ENCODE peak calls at places on chromosomes 5 and 9, in five cellular contexts. S, B, F, N and T are unnamed samples.
A peak's percentile ranks its signal among the peaks of the same experiment; 100 is the strongest.

GRCh38 chr9:109072133-109072692 is 47.5 kb downstream of the TMEM245 start:
- DNase-seq in N (peak; percentile 47), F (no peak), B (no peak), S (no peak), T (no peak)

GRCh38 chr9:116452227-116452626 is 234.9 kb upstream of the TRIM32 start:
- DNase-seq in B (no peak), F (no peak), S (no peak), N (no peak), T (no peak)

GRCh38 chr9:109238677-109239076 is 71.6 kb upstream of the FRRS1L start:
- DNase-seq in S (peak; percentile 83), B (no peak), N (no peak), F (no peak), T (peak; percentile 27)

GRCh38 chr9:127216210-127216887 is 48.2 kb upstream of the GARNL3 start:
- DNase-seq in S (no peak), N (no peak), B (no peak), F (no peak), T (no peak)

GRCh38 chr9:112971415-112971814 is 40.6 kb downstream of the ZNF883 start:
- DNase-seq in S (peak; percentile 53), N (peak; percentile 5), B (no peak), F (no peak), T (no peak)

GRCh38 chr5:131373265-131373664 is 109.4 kb downstream of the CDC42SE2 start:
- DNase-seq in S (no peak), N (no peak), F (no peak), B (no peak), T (no peak)

GRCh38 chr5:83172655-83173054 is 95.3 kb downstream of the XRCC4 start:
- DNase-seq in S (peak; percentile 64), F (no peak), B (no peak), N (no peak), T (peak; percentile 24)

GRCh38 chr5:132334812-132335211 is 34.7 kb upstream of the SLC22A5 start:
- DNase-seq in N (peak; percentile 14), B (no peak), F (no peak), S (no peak), T (no peak)

GRCh38 chr9:136956604-136957003 is 4.5 kb downstream of the LCN12 start:
- DNase-seq in N (no peak), F (no peak), B (no peak), S (no peak), T (no peak)

GRCh38 chr5:154850255-154851062 is at the start of gene FAXDC2:
- DNase-seq in S (peak; percentile 93), N (peak; percentile 78), F (peak; percentile 85), B (peak; percentile 81), T (peak; percentile 93)

GRCh38 chr5:178123987-178124925 is 6.6 kb upstream of the RMND5B start:
- DNase-seq in N (no peak), B (no peak), F (no peak), S (no peak), T (no peak)

GRCh38 chr9:15724006-15724405 is 171.2 kb downstream of the CCDC171 start:
- DNase-seq in F (no peak), B (no peak), S (peak; percentile 35), N (no peak), T (peak; percentile 72)

GRCh38 chr9:38318755-38319495 is 73.6 kb upstream of the ALDH1B1 start:
- DNase-seq in F (no peak), N (no peak), S (peak; percentile 27), B (no peak), T (peak; percentile 45)

GRCh38 chr5:62143268-62144229 is 162.5 kb upstream of the KIF2A start:
- DNase-seq in B (no peak), N (peak; percentile 13), F (no peak), S (peak; percentile 60), T (peak; percentile 76)

GRCh38 chr5:159061186-159061796 is 38.4 kb downstream of the EBF1 start:
- DNase-seq in B (peak; percentile 52), S (peak; percentile 97), N (no peak), F (peak; percentile 75), T (peak; percentile 86)

GRCh38 chr9:75146229-75146628 is 57.9 kb downstream of the OSTF1 start:
- DNase-seq in F (no peak), N (no peak), S (peak; percentile 62), B (no peak), T (peak; percentile 19)

GRCh38 chr9:16727452-16728127 is 142.9 kb downstream of the BNC2 start:
- DNase-seq in N (no peak), B (no peak), F (no peak), S (peak; percentile 39), T (peak; percentile 32)

GRCh38 chr5:9165567-9165966 is 380.3 kb downstream of the SEMA5A start:
- DNase-seq in S (no peak), B (no peak), N (no peak), F (no peak), T (no peak)

GRCh38 chr9:109014267-109015025 is 1.1 kb upstream of the CTNNAL1 start:
- DNase-seq in N (no peak), S (peak; percentile 73), B (peak; percentile 45), F (no peak), T (peak; percentile 54)

GRCh38 chr9:124894741-124895170 is 32.8 kb downstream of the ARPC5L start:
- DNase-seq in S (peak; percentile 64), B (no peak), N (peak; percentile 12), F (no peak), T (peak; percentile 55)

GRCh38 chr5:140978260-140978659 is 12.0 kb downstream of the PCDHAC2 start:
- DNase-seq in F (no peak), B (no peak), S (no peak), N (peak; percentile 38), T (peak; percentile 4)

GRCh38 chr9:24096756-24097155 is 270.7 kb upstream of the ELAVL2 start:
- DNase-seq in F (no peak), S (no peak), B (no peak), N (no peak), T (no peak)

GRCh38 chr9:133048595-133048994 is 13.2 kb upstream of the CEL start:
- DNase-seq in S (peak; percentile 44), B (no peak), N (no peak), F (no peak), T (peak; percentile 30)

GRCh38 chr5:138716456-138716924 is 36.7 kb upstream of the CTNNA1 start:
- DNase-seq in B (no peak), N (peak; percentile 39), S (no peak), F (no peak), T (no peak)

GRCh38 chr5:149153751-149154610 is 12.7 kb downstream of the ABLIM3 start:
- DNase-seq in S (peak; percentile 93), B (no peak), N (peak; percentile 50), F (peak; percentile 89), T (peak; percentile 69)

GRCh38 chr5:112529525-112529924 is 110.4 kb upstream of the EPB41L4A start:
- DNase-seq in F (no peak), N (peak; percentile 6), B (no peak), S (no peak), T (no peak)

GRCh38 chr5:173018352-173018751 is 34.8 kb downstream of the ATP6V0E1 start:
- DNase-seq in B (no peak), N (no peak), S (no peak), F (no peak), T (no peak)

GRCh38 chr9:5274770-5275169 is 29.7 kb downstream of the RLN2 start:
- DNase-seq in N (no peak), F (no peak), S (no peak), B (no peak), T (no peak)

GRCh38 chr5:78717674-78718073 is 69.1 kb upstream of the LHFPL2 start:
- DNase-seq in F (no peak), N (no peak), B (no peak), S (peak; percentile 53), T (peak; percentile 19)

GRCh38 chr5:17143335-17143734 is 74.1 kb upstream of the BASP1 start:
- DNase-seq in F (no peak), S (no peak), B (no peak), N (no peak), T (no peak)

GRCh38 chr5:179342577-179342976 is 2.7 kb downstream of the ADAMTS2 start:
- DNase-seq in S (peak; percentile 87), B (peak; percentile 59), N (no peak), F (no peak), T (peak; percentile 85)

GRCh38 chr9:97943308-97943855 is 5.4 kb upstream of the HEMGN start:
- DNase-seq in N (no peak), B (no peak), S (no peak), F (no peak), T (no peak)

GRCh38 chr5:149397530-149397929 is 18.4 kb upstream of the IL17B start:
- DNase-seq in S (peak; percentile 94), F (peak; percentile 75), N (no peak), B (peak; percentile 71), T (no peak)

GRCh38 chr5:14189680-14190079 is 46.5 kb downstream of the TRIO start:
- DNase-seq in B (no peak), F (no peak), S (no peak), N (no peak), T (no peak)

GRCh38 chr9:10946676-10947410 is 334.0 kb upstream of the PTPRD start:
- DNase-seq in S (no peak), N (no peak), B (no peak), F (no peak), T (no peak)

GRCh38 chr5:120848883-120849282 is 384.8 kb downstream of the PRR16 start:
- DNase-seq in S (no peak), N (no peak), F (no peak), B (no peak), T (peak; percentile 61)
- H3K4me3 ChIP-seq in S (no peak overlapping the region), N (no peak overlapping the region), F (no peak overlapping the region), B (no peak overlapping the region), T (no peak overlapping the region)

GRCh38 chr5:35461530-35461929 is 156.1 kb upstream of the SPEF2 start:
- DNase-seq in N (no peak), S (peak; percentile 21), F (no peak), B (no peak), T (no peak)

GRCh38 chr5:35458824-35459207 is 158.8 kb upstream of the SPEF2 start:
- DNase-seq in B (no peak), F (no peak), N (no peak), S (no peak), T (no peak)

GRCh38 chr5:35457912-35458823 is 159.5 kb upstream of the SPEF2 start:
- DNase-seq in N (peak; percentile 32), S (no peak), B (no peak), F (no peak), T (no peak)

GRCh38 chr5:35454011-35454525 is 163.6 kb upstream of the SPEF2 start:
- DNase-seq in B (no peak), S (no peak), F (no peak), N (no peak), T (no peak)

DNA sequence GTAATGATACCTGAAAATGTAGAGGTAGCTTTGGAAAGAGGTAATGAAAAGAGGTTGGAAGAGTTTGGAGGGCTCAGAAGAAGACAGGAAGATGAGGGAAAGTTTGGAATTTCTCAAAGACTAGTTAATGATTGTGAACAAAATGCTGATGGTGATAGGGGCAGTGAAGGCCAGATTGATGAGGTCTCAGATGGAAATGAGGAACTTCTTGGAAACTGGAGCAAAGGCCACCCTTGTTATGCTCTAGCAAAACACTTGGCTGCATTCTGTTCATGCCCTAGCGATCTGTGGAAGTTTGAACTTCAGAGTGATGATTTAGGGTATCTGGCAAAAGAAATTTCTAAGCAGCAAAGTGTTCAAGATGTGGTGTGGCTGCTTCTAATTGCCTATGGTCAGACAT is 161.2 kb upstream of the SPEF2 start:
- DNase-seq in B (no peak), F (no peak), S (no peak), N (no peak), T (no peak)
- H3K4me3 ChIP-seq in B (no peak overlapping the region), F (no peak overlapping the region), S (no peak overlapping the region), N (no peak overlapping the region), T (no peak overlapping the region)

GRCh38 chr9:120886490-120886967 is 9.5 kb upstream of the PHF19 start:
- DNase-seq in F (peak; percentile 76), B (peak; percentile 69), S (peak; percentile 87), N (no peak), T (peak; percentile 36)
- H3K4me3 ChIP-seq in F (no peak overlapping the region), B (no peak overlapping the region), S (no peak overlapping the region), N (no peak overlapping the region), T (no peak overlapping the region)

GRCh38 chr9:87725356-87725899 is 491 bp upstream of the CTSL start:
- DNase-seq in N (no peak), B (peak; percentile 46), S (peak; percentile 67), F (peak; percentile 70), T (peak; percentile 59)
- H3K4me3 ChIP-seq in N (peak overlapping the region; percentile 70), B (peak overlapping the region; percentile 91), S (peak overlapping the region; percentile 73), F (peak overlapping the region; percentile 92), T (peak overlapping the region; percentile 85)